ENCODE peak calls at places on chromosome 1, in four cellular contexts. R is NCI-H69; J is naive thymus-derived CD8-positive, alpha-beta T cell; T is activated CD8-positive, alpha-beta memory T cell treated with anti-CD3 and anti-CD28 coated beads for 48 hours. Q is an unnamed sample.

GRCh38 chr1:44828003-44828651 is 14.9 kb downstream of the PTCH2 start:
- DNase-seq in R (no peak), J (no peak), T (no peak), Q (no peak)

GRCh38 chr1:152884506-152884905 is 6.4 kb downstream of the SMCP start:
- DNase-seq in R (no peak), J (no peak), T (no peak), Q (no peak)

GRCh38 chr1:83086346-83086745 is 912.6 kb downstream of the TTLL7 start:
- DNase-seq in R (no peak), J (no peak), T (no peak), Q (no peak)

GRCh38 chr1:208207388-208208131 is 36.6 kb downstream of the PLXNA2 start:
- DNase-seq in R (peak; percentile 64), J (no peak), T (no peak), Q (no peak)

GRCh38 chr1:22916469-22916817 is 56.2 kb downstream of the LACTBL1 start:
- DNase-seq in R (peak; percentile 79), J (no peak), T (no peak), Q (no peak)

GRCh38 chr1:235776396-235776795 is 90.3 kb downstream of the LYST start:
- DNase-seq in R (peak; percentile 13), J (no peak), T (no peak), Q (no peak)

GRCh38 chr1:91710261-91710660 is 175.7 kb downstream of the TGFBR3 start:
- DNase-seq in R (no peak), J (no peak), T (no peak), Q (no peak)

GRCh38 chr1:147545133-147545532 is 3.8 kb downstream of the BCL9 start:
- DNase-seq in R (peak; percentile 19), J (peak; percentile 84), T (peak; percentile 51), Q (peak; percentile 55)

GRCh38 chr1:41813220-41813619 is 105.5 kb downstream of the HIVEP3 start:
- DNase-seq in R (no peak), J (no peak), T (no peak), Q (no peak)

GRCh38 chr1:158037008-158037875 is 43.8 kb downstream of the KIRREL1 start:
- DNase-seq in R (no peak), J (no peak), T (no peak), Q (no peak)

GRCh38 chr1:26799479-26800133 is 11.9 kb downstream of the PIGV start:
- DNase-seq in R (no peak), J (no peak), T (no peak), Q (no peak)

GRCh38 chr1:206736878-206737728 is 33.5 kb upstream of the IL19 start:
- DNase-seq in R (no peak), J (peak; percentile 64), T (no peak), Q (no peak)

GRCh38 chr1:8891405-8891804 is 12.9 kb upstream of the ENO1 start:
- DNase-seq in R (no peak), J (no peak), T (no peak), Q (no peak)

GRCh38 chr1:7409278-7409677 is 361.8 kb upstream of the VAMP3 start:
- DNase-seq in R (no peak), J (no peak), T (no peak), Q (no peak)

GRCh38 chr1:110380667-110381283 is 10.1 kb downstream of the SLC16A4 start:
- DNase-seq in R (no peak), J (no peak), T (no peak), Q (no peak)

GRCh38 chr1:185856482-185856881 is 122.3 kb downstream of the HMCN1 start:
- DNase-seq in R (no peak), J (no peak), T (no peak), Q (no peak)

GRCh38 chr1:205374205-205375078 is 17.7 kb upstream of the KLHDC8A start:
- DNase-seq in R (peak; percentile 60), J (no peak), T (no peak), Q (no peak)

GRCh38 chr1:30085814-30086770 is 637.3 kb downstream of the MATN1 start:
- DNase-seq in R (peak; percentile 86), J (no peak), T (peak; percentile 33), Q (peak; percentile 10)

GRCh38 chr1:176919386-176920378 is 244.8 kb downstream of the ASTN1 start:
- DNase-seq in R (no peak), J (no peak), T (no peak), Q (no peak)

GRCh38 chr1:202200112-202200548 is 6.5 kb downstream of the LGR6 start:
- DNase-seq in R (peak; percentile 91), J (no peak), T (no peak), Q (no peak)

GRCh38 chr1:183911285-183911684 is 106.4 kb downstream of the RGL1 start:
- DNase-seq in R (no peak), J (no peak), T (no peak), Q (peak; percentile 59)

GRCh38 chr1:43565600-43566360 is 35.1 kb downstream of the PTPRF start:
- DNase-seq in R (peak; percentile 93), J (peak; percentile 9), T (peak; percentile 23), Q (peak; percentile 60)

GRCh38 chr1:27418326-27418761 is 25.9 kb downstream of the GPR3 start:
- DNase-seq in R (no peak), J (no peak), T (peak; percentile 49), Q (peak; percentile 64)

GRCh38 chr1:180862305-180862704 is 50.4 kb upstream of the KIAA1614 start:
- DNase-seq in R (peak; percentile 17), J (no peak), T (no peak), Q (no peak)

GRCh38 chr1:210360852-210361477 is 32.3 kb downstream of the HHAT start:
- DNase-seq in R (peak; percentile 67), J (no peak), T (no peak), Q (no peak)

GRCh38 chr1:172874950-172875349 is 175.8 kb downstream of the TNFSF18 start:
- DNase-seq in R (no peak), J (no peak), T (no peak), Q (peak; percentile 15)

GRCh38 chr1:158019177-158019868 is 25.9 kb downstream of the KIRREL1 start:
- DNase-seq in R (peak; percentile 31), J (no peak), T (no peak), Q (no peak)

GRCh38 chr1:55490556-55490955 is 275.4 kb upstream of the USP24 start:
- DNase-seq in R (no peak), J (no peak), T (no peak), Q (no peak)

GRCh38 chr1:89705901-89706699 is 73.2 kb downstream of the LRRC8C start:
- DNase-seq in R (no peak), J (no peak), T (no peak), Q (no peak)

GRCh38 chr1:221832151-221832550 is 90.3 kb upstream of the DUSP10 start:
- DNase-seq in R (no peak), J (no peak), T (no peak), Q (no peak)

GRCh38 chr1:234731371-234732085 is 121.5 kb upstream of the IRF2BP2 start:
- DNase-seq in R (no peak), J (no peak), T (no peak), Q (no peak)

GRCh38 chr1:155078496-155079209 is at the start of gene EFNA3:
- DNase-seq in R (peak; percentile 92), J (no peak), T (no peak), Q (peak; percentile 79)

GRCh38 chr1:171763764-171764163 is 17.7 kb upstream of the METTL13 start:
- DNase-seq in R (no peak), J (no peak), T (no peak), Q (no peak)

GRCh38 chr1:94316183-94316582 is 78.8 kb upstream of the ARHGAP29 start:
- DNase-seq in R (no peak), J (no peak), T (no peak), Q (no peak)

GRCh38 chr1:200279810-200280411 is 129.9 kb downstream of the ZNF281 start:
- DNase-seq in R (peak; percentile 80), J (peak; percentile 15), T (no peak), Q (peak; percentile 29)

GRCh38 chr1:108063703-108064102 is 98.7 kb upstream of the VAV3 start:
- DNase-seq in R (no peak), J (no peak), T (no peak), Q (no peak)

Q was measured in B cell.